ENCODE peak calls at places on chromosomes 1 and 21, in eight cellular contexts. One of them, this sample, is unnamed.

GRCh38 chr1:48670234-48671020 is 106.3 kb downstream of the BEND5 start:
- DNase-seq in spleen: no peak
- DNase-seq in neuronal stem cell: no peak
- DNase-seq in bronchial epithelial cell: no peak
- DNase-seq in psoas muscle: no peak
- DNase-seq in effector memory CD4-positive, alpha-beta T cell: no peak
- DNase-seq in vagina: no peak
- DNase-seq in aorta: no peak
- DNase-seq in this sample: no peak

GRCh38 chr1:149884433-149885363 is 14.7 kb upstream of the BOLA1 start:
- DNase-seq in neuronal stem cell: no peak
- DNase-seq in psoas muscle: no peak
- DNase-seq in vagina: no peak
- DNase-seq in bronchial epithelial cell: peak; percentile 7
- DNase-seq in spleen: peak; percentile 57
- DNase-seq in aorta: no peak
- DNase-seq in effector memory CD4-positive, alpha-beta T cell: no peak
- DNase-seq in this sample: no peak

GRCh38 chr21:33977721-33978369 is 62.2 kb upstream of the ATP5PO start:
- DNase-seq in effector memory CD4-positive, alpha-beta T cell: no peak
- DNase-seq in psoas muscle: no peak
- DNase-seq in neuronal stem cell: no peak
- DNase-seq in bronchial epithelial cell: no peak
- DNase-seq in vagina: peak; percentile 28
- DNase-seq in aorta: no peak
- DNase-seq in spleen: no peak
- DNase-seq in this sample: no peak

GRCh38 chr1:60911980-60912692 is 170.2 kb upstream of the NFIA start:
- DNase-seq in neuronal stem cell: no peak
- DNase-seq in spleen: no peak
- DNase-seq in bronchial epithelial cell: no peak
- DNase-seq in psoas muscle: peak; percentile 61
- DNase-seq in effector memory CD4-positive, alpha-beta T cell: no peak
- DNase-seq in aorta: peak; percentile 62
- DNase-seq in vagina: no peak
- DNase-seq in this sample: no peak

GRCh38 chr1:156153362-156153761 is at the start of gene SEMA4A:
- DNase-seq in vagina: no peak
- DNase-seq in bronchial epithelial cell: peak; percentile 87
- DNase-seq in effector memory CD4-positive, alpha-beta T cell: no peak
- DNase-seq in psoas muscle: no peak
- DNase-seq in aorta: no peak
- DNase-seq in spleen: no peak
- DNase-seq in neuronal stem cell: no peak
- DNase-seq in this sample: no peak

GRCh38 chr1:77395051-77395450 is 113.2 kb downstream of the AK5 start:
- DNase-seq in bronchial epithelial cell: no peak
- DNase-seq in aorta: no peak
- DNase-seq in vagina: no peak
- DNase-seq in psoas muscle: no peak
- DNase-seq in effector memory CD4-positive, alpha-beta T cell: no peak
- DNase-seq in neuronal stem cell: no peak
- DNase-seq in spleen: no peak
- DNase-seq in this sample: no peak

GRCh38 chr1:3545363-3546047 is 65.8 kb downstream of the MEGF6 start:
- DNase-seq in spleen: no peak
- DNase-seq in effector memory CD4-positive, alpha-beta T cell: no peak
- DNase-seq in psoas muscle: no peak
- DNase-seq in aorta: no peak
- DNase-seq in neuronal stem cell: no peak
- DNase-seq in bronchial epithelial cell: no peak
- DNase-seq in vagina: no peak
- DNase-seq in this sample: no peak

GRCh38 chr1:240285541-240285940 is 193.9 kb downstream of the FMN2 start:
- DNase-seq in vagina: no peak
- DNase-seq in neuronal stem cell: no peak
- DNase-seq in bronchial epithelial cell: peak; percentile 72
- DNase-seq in effector memory CD4-positive, alpha-beta T cell: no peak
- DNase-seq in aorta: no peak
- DNase-seq in spleen: no peak
- DNase-seq in psoas muscle: no peak
- DNase-seq in this sample: no peak

GRCh38 chr1:85502171-85502570 is 37.2 kb upstream of the DDAH1 start:
- DNase-seq in vagina: no peak
- DNase-seq in neuronal stem cell: no peak
- DNase-seq in psoas muscle: no peak
- DNase-seq in effector memory CD4-positive, alpha-beta T cell: no peak
- DNase-seq in bronchial epithelial cell: peak; percentile 68
- DNase-seq in aorta: no peak
- DNase-seq in spleen: no peak
- DNase-seq in this sample: no peak

GRCh38 chr1:35433714-35434113 is 123.5 kb downstream of the KIAA0319L start:
- DNase-seq in vagina: no peak
- DNase-seq in psoas muscle: no peak
- DNase-seq in neuronal stem cell: no peak
- DNase-seq in spleen: no peak
- DNase-seq in bronchial epithelial cell: no peak
- DNase-seq in aorta: no peak
- DNase-seq in effector memory CD4-positive, alpha-beta T cell: no peak
- DNase-seq in this sample: no peak

GRCh38 chr21:42694751-42695150 is 41.3 kb downstream of the PDE9A start:
- DNase-seq in psoas muscle: no peak
- DNase-seq in aorta: no peak
- DNase-seq in vagina: no peak
- DNase-seq in bronchial epithelial cell: no peak
- DNase-seq in neuronal stem cell: no peak
- DNase-seq in spleen: peak; percentile 47
- DNase-seq in effector memory CD4-positive, alpha-beta T cell: no peak
- DNase-seq in this sample: no peak

GRCh38 chr1:56927171-56927570 is 38.6 kb downstream of the C8B start:
- DNase-seq in psoas muscle: no peak
- DNase-seq in effector memory CD4-positive, alpha-beta T cell: no peak
- DNase-seq in bronchial epithelial cell: no peak
- DNase-seq in neuronal stem cell: no peak
- DNase-seq in vagina: no peak
- DNase-seq in aorta: no peak
- DNase-seq in spleen: no peak
- DNase-seq in this sample: no peak

GRCh38 chr21:44919913-44920693 is 596 bp downstream of the ITGB2 start:
- DNase-seq in neuronal stem cell: no peak
- DNase-seq in bronchial epithelial cell: no peak
- DNase-seq in effector memory CD4-positive, alpha-beta T cell: no peak
- DNase-seq in psoas muscle: no peak
- DNase-seq in spleen: peak; percentile 86
- DNase-seq in aorta: peak; percentile 53
- DNase-seq in vagina: no peak
- DNase-seq in this sample: no peak

GRCh38 chr1:56329970-56330369 is 249.4 kb downstream of the PLPP3 start:
- DNase-seq in neuronal stem cell: no peak
- DNase-seq in vagina: no peak
- DNase-seq in effector memory CD4-positive, alpha-beta T cell: no peak
- DNase-seq in aorta: no peak
- DNase-seq in psoas muscle: no peak
- DNase-seq in spleen: no peak
- DNase-seq in bronchial epithelial cell: no peak
- DNase-seq in this sample: no peak

GRCh38 chr1:209783338-209783737 is 1.0 kb downstream of the C1orf74 start:
- DNase-seq in aorta: no peak
- DNase-seq in psoas muscle: no peak
- DNase-seq in effector memory CD4-positive, alpha-beta T cell: no peak
- DNase-seq in spleen: no peak
- DNase-seq in vagina: no peak
- DNase-seq in bronchial epithelial cell: peak; percentile 19
- DNase-seq in neuronal stem cell: no peak
- DNase-seq in this sample: no peak

GRCh38 chr1:7447736-7448135 is 323.4 kb upstream of the VAMP3 start:
- DNase-seq in effector memory CD4-positive, alpha-beta T cell: no peak
- DNase-seq in neuronal stem cell: no peak
- DNase-seq in vagina: no peak
- DNase-seq in psoas muscle: no peak
- DNase-seq in spleen: no peak
- DNase-seq in bronchial epithelial cell: no peak
- DNase-seq in aorta: no peak
- DNase-seq in this sample: no peak

GRCh38 chr1:219040291-219040690 is 133.4 kb upstream of the LYPLAL1 start:
- DNase-seq in vagina: no peak
- DNase-seq in aorta: no peak
- DNase-seq in spleen: no peak
- DNase-seq in neuronal stem cell: peak; percentile 5
- DNase-seq in psoas muscle: no peak
- DNase-seq in bronchial epithelial cell: no peak
- DNase-seq in effector memory CD4-positive, alpha-beta T cell: no peak
- DNase-seq in this sample: no peak

GRCh38 chr1:235952950-235953615 is 86.4 kb upstream of the LYST start:
- DNase-seq in psoas muscle: no peak
- DNase-seq in spleen: no peak
- DNase-seq in vagina: no peak
- DNase-seq in aorta: no peak
- DNase-seq in neuronal stem cell: no peak
- DNase-seq in effector memory CD4-positive, alpha-beta T cell: no peak
- DNase-seq in bronchial epithelial cell: no peak
- DNase-seq in this sample: no peak

GRCh38 chr21:18545908-18546307 is 142.3 kb upstream of the TMPRSS15 start:
- DNase-seq in vagina: no peak
- DNase-seq in neuronal stem cell: no peak
- DNase-seq in effector memory CD4-positive, alpha-beta T cell: no peak
- DNase-seq in psoas muscle: no peak
- DNase-seq in aorta: no peak
- DNase-seq in spleen: no peak
- DNase-seq in bronchial epithelial cell: no peak
- DNase-seq in this sample: no peak

GRCh38 chr1:38267037-38268036 is 220.7 kb upstream of the POU3F1 start:
- DNase-seq in effector memory CD4-positive, alpha-beta T cell: no peak
- DNase-seq in aorta: no peak
- DNase-seq in neuronal stem cell: no peak
- DNase-seq in psoas muscle: no peak
- DNase-seq in spleen: no peak
- DNase-seq in bronchial epithelial cell: no peak
- DNase-seq in vagina: no peak
- DNase-seq in this sample: no peak

DNA sequence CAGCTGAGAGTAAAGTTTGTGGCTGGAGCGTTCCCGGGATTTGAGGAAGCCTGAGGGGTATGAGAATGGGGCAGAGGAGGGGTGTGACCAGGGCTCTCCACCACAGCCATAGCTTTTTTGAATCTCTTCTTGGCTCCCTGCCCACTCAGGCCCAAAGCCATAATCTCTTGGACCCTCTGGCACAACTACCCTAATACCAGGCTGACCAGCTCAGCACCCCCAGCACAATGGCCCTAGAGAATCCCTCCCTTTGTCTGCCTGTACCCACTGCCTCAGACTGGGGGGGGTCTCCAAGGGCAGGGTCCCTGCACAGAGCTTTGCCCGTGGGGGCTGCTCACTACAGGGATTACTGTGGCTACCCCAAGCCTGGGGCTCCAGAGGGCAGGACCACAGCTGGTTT is 7.5 kb downstream of the DENND4B start:
- DNase-seq in spleen: peak; percentile 56
- DNase-seq in neuronal stem cell: no peak
- DNase-seq in effector memory CD4-positive, alpha-beta T cell: no peak
- DNase-seq in vagina: no peak
- DNase-seq in bronchial epithelial cell: no peak
- DNase-seq in aorta: no peak
- DNase-seq in psoas muscle: no peak
- DNase-seq in this sample: no peak
- H3K36me3 ChIP-seq in spleen: peaks cover 7% of the 10 kb centered on the region
- H3K36me3 ChIP-seq in neuronal stem cell: peaks cover 91% of the 10 kb centered on the region
- H3K36me3 ChIP-seq in effector memory CD4-positive, alpha-beta T cell: peaks cover 85% of the 10 kb centered on the region
- H3K36me3 ChIP-seq in vagina: no peaks in the 10 kb centered on the region
- H3K36me3 ChIP-seq in bronchial epithelial cell: peaks cover 36% of the 10 kb centered on the region
- H3K36me3 ChIP-seq in aorta: peaks cover 8% of the 10 kb centered on the region
- H3K36me3 ChIP-seq in psoas muscle: peaks cover 90% of the 10 kb centered on the region
- H3K36me3 ChIP-seq in this sample: peaks cover 72% of the 10 kb centered on the region

DNA sequence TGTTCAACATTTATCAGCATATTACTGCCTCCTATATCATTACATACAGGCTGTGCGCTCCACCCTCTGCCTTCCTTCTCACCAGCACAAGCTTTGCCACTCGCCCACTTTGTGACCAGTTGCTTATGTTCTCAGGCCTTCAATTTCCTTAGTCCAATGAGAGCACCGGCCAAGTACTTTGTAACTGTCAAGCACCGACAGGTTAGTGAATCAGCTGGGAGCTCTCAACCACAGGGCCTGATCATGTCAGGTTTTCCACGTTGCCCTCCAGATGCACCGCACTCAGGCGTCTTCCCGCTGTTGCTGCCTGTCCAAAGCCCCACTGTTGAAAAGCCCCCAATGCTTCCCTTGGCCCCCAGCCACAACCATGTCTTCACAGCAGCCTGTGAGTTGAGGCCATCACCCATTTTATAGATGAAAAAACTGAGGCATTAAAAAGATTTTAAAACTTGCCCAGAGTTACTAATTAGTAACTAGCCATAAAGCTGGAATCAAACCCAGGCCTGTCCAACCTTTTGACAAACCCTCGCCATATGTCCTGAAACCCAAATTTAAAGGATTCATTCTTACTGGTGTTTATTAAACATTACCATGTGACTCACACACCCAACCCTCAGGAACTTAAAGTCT is 3.4 kb upstream of the KCNN3 start:
- DNase-seq in neuronal stem cell: no peak
- DNase-seq in psoas muscle: no peak
- DNase-seq in spleen: no peak
- DNase-seq in vagina: no peak
- DNase-seq in effector memory CD4-positive, alpha-beta T cell: no peak
- DNase-seq in aorta: no peak
- DNase-seq in bronchial epithelial cell: peak; percentile 21
- DNase-seq in this sample: no peak
- H3K4me3 ChIP-seq in neuronal stem cell: no peak overlapping the region
- H3K4me3 ChIP-seq in psoas muscle: no peak overlapping the region
- H3K4me3 ChIP-seq in spleen: no peak overlapping the region
- H3K4me3 ChIP-seq in vagina: no peak overlapping the region
- H3K4me3 ChIP-seq in effector memory CD4-positive, alpha-beta T cell: no peak overlapping the region
- H3K4me3 ChIP-seq in aorta: no peak overlapping the region
- H3K4me3 ChIP-seq in bronchial epithelial cell: no peak overlapping the region
- H3K4me3 ChIP-seq in this sample: no peak overlapping the region

DNA sequence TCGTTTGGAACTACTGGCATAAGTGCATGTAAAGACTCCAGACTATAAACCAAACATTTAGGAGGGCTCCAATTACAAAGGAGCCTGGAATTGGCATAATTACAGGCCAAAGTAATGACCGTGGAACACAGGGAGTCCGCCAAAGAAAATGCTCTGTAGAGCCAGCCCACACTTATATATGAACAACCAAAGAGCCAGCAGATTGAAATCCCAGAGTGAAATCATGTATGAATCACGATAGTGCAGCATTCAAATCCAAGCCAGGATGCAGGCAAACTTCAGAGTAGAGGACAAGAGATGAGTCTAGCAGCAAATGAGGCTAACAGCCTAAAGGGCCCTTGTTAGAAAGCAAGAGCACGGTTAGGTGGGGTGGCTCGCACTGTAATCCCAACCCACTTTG is 13.1 kb downstream of the VPS26C start:
- DNase-seq in effector memory CD4-positive, alpha-beta T cell: no peak
- DNase-seq in aorta: no peak
- DNase-seq in neuronal stem cell: no peak
- DNase-seq in psoas muscle: no peak
- DNase-seq in spleen: no peak
- DNase-seq in vagina: peak; percentile 70
- DNase-seq in bronchial epithelial cell: peak; percentile 21
- DNase-seq in this sample: no peak
- H3K36me3 ChIP-seq in effector memory CD4-positive, alpha-beta T cell: no peaks in the 10 kb centered on the region
- H3K36me3 ChIP-seq in aorta: no peaks in the 10 kb centered on the region
- H3K36me3 ChIP-seq in neuronal stem cell: no peaks in the 10 kb centered on the region
- H3K36me3 ChIP-seq in psoas muscle: no peaks in the 10 kb centered on the region
- H3K36me3 ChIP-seq in spleen: no peaks in the 10 kb centered on the region
- H3K36me3 ChIP-seq in vagina: no peaks in the 10 kb centered on the region
- H3K36me3 ChIP-seq in bronchial epithelial cell: no peaks in the 10 kb centered on the region
- H3K36me3 ChIP-seq in this sample: no peaks in the 10 kb centered on the region

GRCh38 chr1:182283746-182284544 is 107.6 kb downstream of the GLUL start:
- DNase-seq in bronchial epithelial cell: no peak
- DNase-seq in vagina: no peak
- DNase-seq in psoas muscle: no peak
- DNase-seq in effector memory CD4-positive, alpha-beta T cell: no peak
- DNase-seq in neuronal stem cell: no peak
- DNase-seq in spleen: no peak
- DNase-seq in aorta: no peak
- DNase-seq in this sample: no peak
- H3K4me3 ChIP-seq in bronchial epithelial cell: no peak overlapping the region
- H3K4me3 ChIP-seq in vagina: no peak overlapping the region
- H3K4me3 ChIP-seq in psoas muscle: no peak overlapping the region
- H3K4me3 ChIP-seq in effector memory CD4-positive, alpha-beta T cell: no peak overlapping the region
- H3K4me3 ChIP-seq in neuronal stem cell: no peak overlapping the region
- H3K4me3 ChIP-seq in spleen: no peak overlapping the region
- H3K4me3 ChIP-seq in aorta: no peak overlapping the region
- H3K4me3 ChIP-seq in this sample: no peak overlapping the region

This sample was measured in CD8-positive, alpha-beta T cell.